ENCODE peak calls at places on chromosomes 2 and 18, in five cellular contexts. W, A, K, H and V are unnamed samples.

GRCh38 chr2:169480079-169480465 is 778 bp downstream of the BBS5 start:
- DNase-seq in W (no peak), A (no peak), K (no peak), H (no peak), V (no peak)

GRCh38 chr2:6309415-6310185 is 556.1 kb downstream of the CMPK2 start:
- DNase-seq in W (no peak), A (no peak), K (no peak), H (no peak), V (no peak)

GRCh38 chr2:88737385-88737784 is 45.9 kb downstream of the RPIA start:
- DNase-seq in W (no peak), A (no peak), K (no peak), H (no peak), V (no peak)

GRCh38 chr18:45566025-45566740 is 49.1 kb upstream of the SLC14A2 start:
- DNase-seq in W (no peak), A (peak; percentile 93), K (no peak), H (no peak), V (no peak)

GRCh38 chr2:32962652-32963051 is 15.9 kb downstream of the LTBP1 start:
- DNase-seq in W (no peak), A (no peak), K (no peak), H (no peak), V (no peak)

GRCh38 chr18:59354731-59355130 is 4.3 kb downstream of the LMAN1 start:
- DNase-seq in W (no peak), A (no peak), K (no peak), H (no peak), V (no peak)

GRCh38 chr2:19887508-19887907 is 14.3 kb downstream of the TTC32 start:
- DNase-seq in W (no peak), A (no peak), K (no peak), H (no peak), V (no peak)

GRCh38 chr2:105373895-105374401 is 24.9 kb downstream of the FHL2 start:
- DNase-seq in W (no peak), A (peak; percentile 78), K (no peak), H (no peak), V (no peak)

GRCh38 chr2:142300517-142300916 is 169.7 kb upstream of the LRP1B start:
- DNase-seq in W (no peak), A (no peak), K (no peak), H (no peak), V (no peak)

GRCh38 chr2:141906673-141907072 is 224.1 kb downstream of the LRP1B start:
- DNase-seq in W (no peak), A (peak; percentile 17), K (no peak), H (no peak), V (no peak)

GRCh38 chr18:3623769-3624545 is 174.0 kb downstream of the TGIF1 start:
- DNase-seq in W (peak; percentile 89), A (peak; percentile 98), K (no peak), H (peak; percentile 41), V (no peak)

GRCh38 chr18:3625717-3626091 is 175.7 kb downstream of the TGIF1 start:
- DNase-seq in W (no peak), A (no peak), K (no peak), H (no peak), V (no peak)

GRCh38 chr18:3626927-3627240 is 176.9 kb downstream of the TGIF1 start:
- DNase-seq in W (no peak), A (no peak), K (no peak), H (no peak), V (no peak)

GRCh38 chr18:3624546-3624817 is 174.5 kb downstream of the TGIF1 start:
- DNase-seq in W (no peak), A (no peak), K (no peak), H (no peak), V (no peak)

DNA sequence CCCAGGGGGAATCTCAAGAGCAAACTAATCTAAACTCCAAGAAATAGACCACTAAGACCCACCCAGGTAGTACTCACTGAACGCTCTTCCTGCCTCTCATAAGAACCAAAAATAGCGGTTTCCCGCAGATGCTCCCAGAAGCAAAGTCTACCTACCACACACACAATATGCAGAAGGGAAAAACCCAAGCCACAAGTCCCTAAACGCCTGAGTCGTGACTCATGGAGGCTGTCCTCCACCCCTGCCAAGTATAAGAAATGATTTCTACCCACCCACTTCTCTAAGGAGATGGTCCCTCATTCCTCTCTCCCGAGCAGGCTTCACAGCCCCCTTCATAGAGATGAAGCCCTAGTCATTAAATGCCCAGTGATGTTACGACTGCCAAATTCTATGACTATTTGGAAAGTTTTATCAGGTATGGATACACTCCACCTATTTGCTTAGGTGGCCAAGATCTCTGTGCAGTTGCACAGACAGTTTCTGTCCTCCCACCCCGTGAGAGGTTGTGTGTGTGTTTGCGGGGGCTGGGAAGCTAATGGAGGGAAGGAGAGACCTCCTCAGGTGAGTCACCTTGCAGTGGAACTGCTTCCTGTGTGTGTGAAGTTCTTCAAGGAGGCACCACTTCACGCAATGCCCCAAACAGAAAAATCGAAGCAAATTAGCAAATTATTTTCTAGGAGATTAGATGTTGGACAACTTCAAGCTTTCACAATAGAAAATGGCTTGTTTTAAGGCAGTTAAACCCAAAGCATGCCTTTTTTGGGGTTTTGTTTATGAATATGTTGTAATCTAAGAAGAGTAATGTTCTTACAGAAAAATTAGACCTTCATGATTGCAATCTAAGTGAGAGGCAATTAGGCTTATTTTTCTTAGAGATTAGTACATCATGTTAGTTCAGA is 175.1 kb downstream of the TGIF1 start:
- DNase-seq in W (peak; percentile 70), A (peak; percentile 97), K (no peak), H (no peak), V (no peak)
- H3K27ac ChIP-seq in W (peak overlapping the region; percentile 79), A (peak overlapping the region; percentile 100), K (peak overlapping the region; percentile 73), H (peak overlapping the region; percentile 76), V (no peak overlapping the region)

DNA sequence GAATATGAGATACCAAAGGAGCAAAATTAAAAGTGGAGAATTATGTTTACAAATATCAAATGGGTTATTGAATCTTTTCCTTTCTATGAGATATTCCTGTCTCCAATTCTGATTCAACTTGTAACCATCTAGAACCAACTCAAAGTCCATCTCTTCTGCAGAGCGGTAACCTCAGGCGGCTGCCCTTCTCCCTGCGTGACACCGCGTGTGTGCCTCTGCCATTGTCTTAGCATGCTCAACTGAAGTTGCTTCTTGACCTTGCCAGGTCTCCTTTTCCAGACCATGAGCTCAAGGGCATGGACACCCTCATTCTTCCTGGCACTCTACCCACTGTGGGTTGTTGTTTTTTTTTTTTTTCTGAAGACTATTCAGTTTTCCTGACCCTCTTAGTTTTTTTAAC is 104.0 kb upstream of the FOSL2 start:
- DNase-seq in W (no peak), A (no peak), K (no peak), H (no peak), V (no peak)
- H3K4me3 ChIP-seq in W (no peak overlapping the region), A (no peak overlapping the region), K (no peak overlapping the region), H (no peak overlapping the region), V (no peak overlapping the region)

GRCh38 chr18:10290244-10291240 is 163.9 kb upstream of the APCDD1 start:
- DNase-seq in W (no peak), A (no peak), K (no peak), H (no peak), V (no peak)
- TF ChIP-seq CTCF in W (no peak), A (no peak), K (no peak), H (no peak), V (no peak)

DNA sequence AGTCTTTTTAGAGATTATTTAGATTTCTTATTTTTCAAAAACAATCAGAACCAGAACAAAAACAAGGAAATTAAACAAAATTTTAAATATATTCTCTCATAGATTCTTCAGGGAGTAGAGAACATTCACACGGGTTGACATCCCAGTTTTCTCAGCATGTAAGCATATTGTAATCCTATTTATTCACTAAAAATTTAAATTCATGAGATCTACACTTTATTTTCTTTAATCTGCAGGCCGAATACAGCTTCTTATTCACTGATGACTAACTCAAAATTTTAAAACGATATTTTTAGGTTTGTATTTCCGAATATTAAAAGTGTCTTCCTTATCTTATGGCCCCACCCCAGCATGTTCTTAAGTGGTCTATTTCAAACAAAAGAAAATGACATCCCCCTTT is 262.4 kb downstream of the MEIS1 start:
- DNase-seq in W (no peak), A (no peak), K (no peak), H (no peak), V (no peak)
- H3K27ac ChIP-seq in W (peak overlapping the region; percentile 67), A (no peak overlapping the region), K (no peak overlapping the region), H (no peak overlapping the region), V (no peak overlapping the region)

GRCh38 chr2:120330946-120331822 is 14.8 kb upstream of the INHBB start:
- DNase-seq in W (no peak), A (no peak), K (no peak), H (no peak), V (no peak)
- H3K4me3 ChIP-seq in W (no peak overlapping the region), A (no peak overlapping the region), K (no peak overlapping the region), H (no peak overlapping the region), V (no peak overlapping the region)

DNA sequence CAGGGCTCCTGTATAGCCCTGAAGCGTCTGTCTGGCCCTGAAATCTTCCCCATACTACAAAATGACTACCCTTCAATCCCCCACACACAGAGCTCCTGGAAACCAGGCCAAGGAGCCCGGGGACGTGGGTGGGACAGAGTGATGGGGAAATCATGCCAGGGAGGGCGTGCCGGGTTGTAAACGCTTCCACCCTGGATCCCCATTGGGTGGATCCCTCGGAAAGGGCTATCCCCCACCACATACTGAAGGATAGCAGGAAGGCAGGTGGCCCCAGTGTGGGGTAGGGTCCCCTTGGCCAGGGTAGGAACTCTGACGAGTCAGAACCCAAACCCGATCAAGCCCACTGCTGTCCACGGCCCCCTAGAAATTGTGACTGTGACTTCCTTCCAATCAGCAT is 91.7 kb downstream of the INHBB start:
- DNase-seq in W (no peak), A (no peak), K (no peak), H (no peak), V (no peak)
- TF ChIP-seq CTCF in W (no peak), A (no peak), K (no peak), H (no peak), V (no peak)